ENCODE peak calls at places on chromosomes 13 and 19, in four cellular contexts. Z, N, E and A are unnamed samples.
A peak's percentile ranks its signal among the peaks of the same experiment; 100 is the strongest.

GRCh38 chr19:10018219-10018618 is 4.9 kb downstream of the RDH8 start:
- DNase-seq in E (no peak), N (no peak), Z (no peak), A (no peak)

GRCh38 chr13:73938375-73939070 is 195.7 kb downstream of the KLF12 start:
- DNase-seq in N (no peak), Z (no peak), E (no peak), A (no peak)

GRCh38 chr19:1907563-1908363 is 2.6 kb downstream of the ADAT3 start:
- DNase-seq in Z (no peak), N (no peak), E (no peak), A (peak; percentile 50)

GRCh38 chr19:32658527-32658926 is 16.5 kb downstream of the ANKRD27 start:
- DNase-seq in N (no peak), Z (no peak), E (no peak), A (no peak)

GRCh38 chr19:27736225-27736624 is 1476.7 kb downstream of the UQCRFS1 start:
- DNase-seq in E (no peak), Z (no peak), N (no peak), A (no peak)

GRCh38 chr19:2974342-2974932 is 2.9 kb upstream of the TLE6 start:
- DNase-seq in Z (no peak), E (no peak), N (peak; percentile 36), A (no peak)

GRCh38 chr19:34402074-34402600 is 2.1 kb upstream of the PDCD2L start:
- DNase-seq in N (no peak), Z (no peak), E (no peak), A (no peak)

GRCh38 chr19:13887039-13887438 is 10.1 kb downstream of the NANOS3 start:
- DNase-seq in E (no peak), Z (no peak), N (no peak), A (no peak)

GRCh38 chr13:81821259-81821658 is 1480.3 kb upstream of the SPRY2 start:
- DNase-seq in Z (no peak), N (no peak), E (no peak), A (no peak)

GRCh38 chr19:18419195-18419698 is at the start of gene SSBP4:
- DNase-seq in Z (peak; percentile 89), N (no peak), E (peak; percentile 82), A (peak; percentile 66)

GRCh38 chr13:60411983-60412382 is 15.0 kb downstream of the TDRD3 start:
- DNase-seq in N (no peak), E (peak; percentile 34), Z (no peak), A (no peak)

GRCh38 chr13:44523176-44524017 is 52.7 kb downstream of the TSC22D1 start:
- DNase-seq in E (peak; percentile 3), Z (no peak), N (no peak), A (no peak)

GRCh38 chr19:51002542-51003311 is 1.3 kb upstream of the KLK8 start:
- DNase-seq in N (no peak), E (peak; percentile 12), Z (peak; percentile 45), A (no peak)

GRCh38 chr19:4474504-4475136 is 2.5 kb downstream of the HDGFL2 start:
- DNase-seq in Z (peak; percentile 75), E (peak; percentile 39), N (peak; percentile 85), A (peak; percentile 75)

GRCh38 chr13:52359534-52359933 is 46.4 kb downstream of the THSD1 start:
- DNase-seq in Z (no peak), N (no peak), E (no peak), A (no peak)

GRCh38 chr13:40082644-40083043 is 427.2 kb downstream of the COG6 start:
- DNase-seq in Z (no peak), N (no peak), E (no peak), A (no peak)

GRCh38 chr13:108419768-108420167 is 150.2 kb downstream of the TNFSF13B start:
- DNase-seq in Z (no peak), N (no peak), E (no peak), A (no peak)

GRCh38 chr13:45519473-45519872 is 54.7 kb downstream of the COG3 start:
- DNase-seq in E (no peak), N (no peak), Z (no peak), A (no peak)

GRCh38 chr19:49113762-49114629 is at the start of gene LIN7B:
- DNase-seq in Z (peak; percentile 92), E (peak; percentile 66), N (no peak), A (peak; percentile 49)

GRCh38 chr13:46934749-46935148 is 37.9 kb upstream of the HTR2A start:
- DNase-seq in Z (no peak), E (no peak), N (no peak), A (no peak)

GRCh38 chr19:45681391-45682015 is 10.2 kb downstream of the SNRPD2 start:
- DNase-seq in N (peak; percentile 86), Z (peak; percentile 87), E (peak; percentile 91), A (peak; percentile 75)

GRCh38 chr13:67184247-67184646 is 45.9 kb downstream of the PCDH9 start:
- DNase-seq in E (no peak), N (no peak), Z (no peak), A (no peak)

GRCh38 chr13:109494955-109495354 is 291.4 kb downstream of the IRS2 start:
- DNase-seq in E (no peak), N (no peak), Z (no peak), A (no peak)

GRCh38 chr13:50712469-50712868 is 131.0 kb downstream of the DLEU7 start:
- DNase-seq in Z (no peak), E (no peak), N (no peak), A (no peak)